ENCODE peak calls at places on chromosomes 4 and X, in eight cellular contexts. F, B, T, Y, I, P, X and U are unnamed samples.

GRCh38 chrX:17679820-17680219 is 57.5 kb upstream of the SCML1 start:
- DNase-seq in P (no peak), X (no peak), I (no peak), Y (no peak), B (no peak), T (no peak), F (no peak), U (no peak)

GRCh38 chrX:134364711-134365110 is 95.3 kb upstream of the HPRT1 start:
- DNase-seq in P (no peak), T (no peak), F (no peak), Y (no peak), B (no peak), I (no peak), X (no peak), U (no peak)

GRCh38 chr4:5371415-5372190 is 320.3 kb downstream of the STK32B start:
- DNase-seq in B (no peak), I (no peak), P (no peak), T (peak), F (peak), Y (no peak), X (no peak), U (no peak)

GRCh38 chr4:126701756-126702155 is 931.0 kb upstream of the INTU start:
- DNase-seq in F (peak), Y (no peak), B (no peak), P (no peak), X (peak), I (peak), T (peak), U (peak)

GRCh38 chr4:136847881-136848621 is 684.2 kb downstream of the PCDH18 start:
- DNase-seq in X (no peak), I (no peak), P (no peak), Y (no peak), T (no peak), F (no peak), B (no peak), U (no peak)

GRCh38 chrX:52979993-52980392 is 21.7 kb upstream of the FAM156A start:
- DNase-seq in Y (no peak), F (no peak), T (peak), P (no peak), X (no peak), I (peak), B (no peak), U (no peak)

GRCh38 chr4:1316537-1317168 is 27.0 kb downstream of the MAEA start:
- DNase-seq in X (no peak), Y (no peak), P (no peak), T (no peak), I (no peak), B (no peak), F (no peak), U (no peak)

GRCh38 chrX:106144755-106145639 is 23.1 kb upstream of the PWWP3B start:
- DNase-seq in P (no peak), X (no peak), I (peak), Y (no peak), F (no peak), T (no peak), B (no peak), U (no peak)

GRCh38 chr4:25291158-25291733 is 21.3 kb upstream of the ZCCHC4 start:
- DNase-seq in X (no peak), I (no peak), F (no peak), P (no peak), Y (no peak), B (no peak), T (no peak), U (no peak)

GRCh38 chr4:109302366-109303140 is at the start of gene COL25A1:
- DNase-seq in P (peak), T (peak), Y (no peak), I (peak), F (peak), B (no peak), X (peak), U (peak)

GRCh38 chr4:26861434-26862186 is 969 bp downstream of the STIM2 start:
- DNase-seq in P (peak), B (no peak), X (peak), F (peak), T (peak), Y (no peak), I (peak), U (no peak)

GRCh38 chr4:2583092-2583491 is 46.6 kb downstream of the FAM193A start:
- DNase-seq in Y (no peak), I (no peak), P (no peak), F (no peak), B (no peak), X (no peak), T (no peak), U (peak)

GRCh38 chr4:7677799-7678301 is 243.1 kb upstream of the PSAPL1 start:
- DNase-seq in P (no peak), X (peak), Y (no peak), T (no peak), F (no peak), I (no peak), B (no peak), U (no peak)

GRCh38 chr4:4719446-4719845 is 140.0 kb upstream of the MSX1 start:
- DNase-seq in I (no peak), X (no peak), Y (no peak), T (no peak), B (no peak), P (no peak), F (no peak), U (no peak)

GRCh38 chrX:107565005-107565404 is 63.3 kb upstream of the PRPS1 start:
- DNase-seq in I (no peak), T (peak), P (no peak), F (no peak), Y (no peak), B (no peak), X (no peak), U (no peak)

GRCh38 chrX:47629419-47630210 is at the start of gene CFP:
- DNase-seq in P (no peak), X (no peak), I (no peak), T (no peak), Y (no peak), F (no peak), B (no peak), U (no peak)

GRCh38 chr4:88104902-88105610 is 53.4 kb downstream of the ABCG2 start:
- DNase-seq in X (no peak), B (peak), T (peak), Y (no peak), F (peak), P (no peak), I (peak), U (peak)

GRCh38 chrX:40434947-40435346 is 145.8 kb upstream of the ATP6AP2 start:
- DNase-seq in P (no peak), Y (no peak), F (no peak), T (peak), B (peak), I (peak), X (peak), U (no peak)

GRCh38 chrX:87078231-87078630 is 439.4 kb upstream of the KLHL4 start:
- DNase-seq in T (no peak), P (no peak), Y (no peak), B (no peak), I (no peak), F (no peak), X (no peak), U (no peak)

GRCh38 chr4:161208564-161208963 is 955.2 kb downstream of the FSTL5 start:
- DNase-seq in F (no peak), X (no peak), B (no peak), I (no peak), P (no peak), Y (no peak), T (no peak), U (no peak)

GRCh38 chrX:46204721-46205422 is 340.3 kb downstream of the ZNF674 start:
- DNase-seq in I (no peak), B (no peak), P (peak), Y (no peak), F (no peak), T (no peak), X (no peak), U (peak)

GRCh38 chr4:41129128-41129754 is 85.1 kb downstream of the APBB2 start:
- DNase-seq in B (no peak), F (no peak), P (no peak), X (no peak), Y (no peak), T (no peak), I (no peak), U (no peak)

GRCh38 chr4:7213802-7214201 is 21.5 kb downstream of the SORCS2 start:
- DNase-seq in F (no peak), T (no peak), Y (no peak), I (no peak), B (no peak), P (no peak), X (no peak), U (peak)

GRCh38 chrX:118356154-118356701 is 10.3 kb downstream of the WDR44 start:
- DNase-seq in T (no peak), I (no peak), P (no peak), X (no peak), Y (no peak), B (no peak), F (no peak), U (no peak)

GRCh38 chrX:2823795-2824386 is 4.8 kb upstream of the GYG2 start:
- DNase-seq in Y (no peak), T (no peak), X (no peak), P (no peak), F (no peak), I (no peak), B (no peak), U (no peak)

DNA sequence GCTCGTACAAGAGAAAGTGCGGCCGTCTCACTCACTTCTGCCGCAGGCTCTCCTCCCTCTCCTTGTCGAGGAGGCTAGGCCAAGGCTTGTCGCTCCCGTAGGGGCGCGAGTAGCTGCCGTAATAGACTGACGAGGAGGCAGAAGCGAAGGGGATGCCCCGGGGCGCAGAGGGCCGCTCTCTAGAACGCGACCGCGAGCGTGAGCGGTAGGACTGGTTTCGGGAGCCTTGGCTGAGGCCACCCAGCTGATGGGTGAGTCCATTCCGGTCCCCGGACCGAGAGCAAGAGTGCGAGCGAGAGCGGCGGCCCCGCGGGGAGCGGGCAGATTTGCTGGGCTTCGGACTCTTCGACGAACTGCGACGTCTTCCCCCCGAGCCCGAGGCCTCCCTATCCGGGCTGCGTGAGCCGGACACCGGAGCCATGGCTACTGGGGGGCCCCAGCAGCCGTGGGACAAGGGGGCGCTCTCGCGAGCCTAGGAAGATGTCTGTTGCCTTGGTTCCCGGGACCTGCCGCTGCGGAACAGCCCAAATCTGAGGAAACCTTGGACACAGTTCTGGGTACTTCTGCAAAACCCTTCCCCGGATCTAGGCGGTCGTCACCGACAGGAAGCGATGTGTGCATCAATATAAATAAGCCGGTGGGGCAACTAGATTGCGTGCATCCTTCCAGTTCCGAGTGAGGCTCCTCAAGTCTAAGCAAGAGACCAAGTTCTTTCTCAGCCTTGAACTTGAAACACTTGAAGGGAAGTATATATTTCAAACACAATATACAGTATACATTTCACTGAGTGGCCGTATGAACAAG is at the start of gene NKAP:
- DNase-seq in Y (peak), F (peak), P (peak), X (peak), I (peak), T (peak), B (peak), U (peak)
- TF ChIP-seq CTCF in Y (no peak), F (no peak), P (no peak), X (no peak), I (no peak), T (no peak), B (no peak), U (peak)

DNA sequence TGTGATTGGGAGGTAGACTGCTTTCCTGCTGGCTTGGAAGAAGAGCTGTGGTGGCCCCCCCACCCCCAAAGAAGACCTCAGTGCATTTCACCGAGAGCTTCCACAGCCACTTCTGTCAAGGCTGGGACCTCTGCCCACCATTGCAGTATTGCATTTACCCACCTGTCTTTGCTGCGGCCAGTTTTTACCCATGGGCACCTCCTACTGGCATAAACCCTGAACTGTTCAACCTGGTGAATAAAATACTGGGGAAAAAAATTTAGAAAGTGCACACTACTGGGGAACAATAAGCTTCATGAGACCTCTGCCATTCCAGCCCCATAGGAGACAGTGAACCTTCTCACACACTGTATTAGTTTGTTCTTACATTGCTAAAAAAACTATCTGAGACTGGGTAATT is 40.3 kb downstream of the ARFIP1 start:
- DNase-seq in Y (no peak), P (no peak), I (no peak), F (no peak), X (no peak), B (no peak), T (no peak), U (no peak)
- TF ChIP-seq CTCF in Y (peak), P (no peak), I (no peak), F (peak), X (no peak), B (no peak), T (no peak), U (no peak)

GRCh38 chrX:137432609-137433008 is 133.3 kb upstream of the ZIC3 start:
- DNase-seq in F (no peak), B (no peak), X (no peak), I (no peak), Y (no peak), T (no peak), P (peak), U (peak)
- TF ChIP-seq CTCF in F (peak), B (no peak), X (no peak), I (no peak), Y (peak), T (no peak), P (peak), U (no peak)

DNA sequence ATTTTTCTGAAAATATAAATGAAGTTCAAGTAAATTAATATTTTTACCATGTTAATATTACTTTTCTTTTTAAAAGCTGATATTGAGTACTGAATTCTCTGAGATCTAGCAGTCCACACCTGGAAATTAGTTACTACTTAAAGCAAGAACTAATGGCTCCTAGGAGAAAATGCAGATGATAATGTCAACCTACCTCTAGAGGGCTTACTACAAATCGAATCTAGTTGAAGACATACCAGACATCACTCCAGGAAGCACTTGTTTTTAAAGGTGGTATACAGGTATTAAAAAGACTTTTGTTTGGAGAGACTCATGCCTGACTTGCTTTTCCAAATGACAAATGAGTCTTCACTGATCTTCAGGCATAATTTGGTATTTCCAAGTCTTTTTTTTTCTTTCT is 516.4 kb upstream of the BOD1L1 start:
- DNase-seq in Y (no peak), T (no peak), B (no peak), I (peak), P (peak), X (no peak), F (no peak), U (peak)
- TF ChIP-seq CTCF in Y (no peak), T (no peak), B (no peak), I (peak), P (peak), X (no peak), F (peak), U (no peak)